ENCODE peak calls at places on chromosomes 11 and 22, in four cellular contexts. One of them, this sample, is unnamed.

GRCh38 chr22:45077826-45078334 is 68.1 kb upstream of the PHF21B start:
- DNase-seq in cardiac muscle cell: no peak
- DNase-seq in prostate gland: no peak
- DNase-seq in CD8-positive, alpha-beta T cell: no peak
- DNase-seq in this sample: no peak

GRCh38 chr11:67373916-67374570 is 645 bp upstream of the CLCF1 start:
- DNase-seq in cardiac muscle cell: peak; percentile 75
- DNase-seq in prostate gland: peak; percentile 75
- DNase-seq in CD8-positive, alpha-beta T cell: peak; percentile 50
- DNase-seq in this sample: no peak

GRCh38 chr11:61082161-61082870 is 20.0 kb upstream of the CD5 start:
- DNase-seq in cardiac muscle cell: no peak
- DNase-seq in prostate gland: no peak
- DNase-seq in CD8-positive, alpha-beta T cell: no peak
- DNase-seq in this sample: no peak

GRCh38 chr22:40654522-40655167 is 18.1 kb upstream of the MRTFA start:
- DNase-seq in cardiac muscle cell: no peak
- DNase-seq in prostate gland: peak; percentile 38
- DNase-seq in CD8-positive, alpha-beta T cell: no peak
- DNase-seq in this sample: no peak

GRCh38 chr22:46738961-46739870 is 1.2 kb upstream of the CERK start:
- DNase-seq in cardiac muscle cell: no peak
- DNase-seq in prostate gland: peak; percentile 61
- DNase-seq in CD8-positive, alpha-beta T cell: peak; percentile 83
- DNase-seq in this sample: peak; percentile 53

GRCh38 chr11:112963368-112963955 is 2.2 kb downstream of the NCAM1 start:
- DNase-seq in cardiac muscle cell: peak; percentile 65
- DNase-seq in prostate gland: no peak
- DNase-seq in CD8-positive, alpha-beta T cell: no peak
- DNase-seq in this sample: no peak

GRCh38 chr11:103997082-103997481 is 39.4 kb upstream of the DDI1 start:
- DNase-seq in cardiac muscle cell: no peak
- DNase-seq in prostate gland: no peak
- DNase-seq in CD8-positive, alpha-beta T cell: no peak
- DNase-seq in this sample: no peak

GRCh38 chr11:68924073-68924925 is 20.6 kb downstream of the IGHMBP2 start:
- DNase-seq in cardiac muscle cell: no peak
- DNase-seq in prostate gland: no peak
- DNase-seq in CD8-positive, alpha-beta T cell: no peak
- DNase-seq in this sample: no peak

GRCh38 chr11:112751312-112751711 is 209.9 kb upstream of the NCAM1 start:
- DNase-seq in cardiac muscle cell: no peak
- DNase-seq in prostate gland: no peak
- DNase-seq in CD8-positive, alpha-beta T cell: no peak
- DNase-seq in this sample: no peak

GRCh38 chr22:41022470-41023298 is 69.7 kb upstream of the EP300 start:
- DNase-seq in cardiac muscle cell: peak; percentile 96
- DNase-seq in prostate gland: peak; percentile 92
- DNase-seq in CD8-positive, alpha-beta T cell: peak; percentile 75
- DNase-seq in this sample: peak; percentile 47

GRCh38 chr11:66933508-66933907 is 24.7 kb downstream of the PC start:
- DNase-seq in cardiac muscle cell: no peak
- DNase-seq in prostate gland: no peak
- DNase-seq in CD8-positive, alpha-beta T cell: no peak
- DNase-seq in this sample: no peak

GRCh38 chr11:86696004-86696403 is 23.6 kb upstream of the ME3 start:
- DNase-seq in cardiac muscle cell: no peak
- DNase-seq in prostate gland: no peak
- DNase-seq in CD8-positive, alpha-beta T cell: no peak
- DNase-seq in this sample: peak; percentile 88

GRCh38 chr11:122743949-122744876 is 88.7 kb downstream of the UBASH3B start:
- DNase-seq in cardiac muscle cell: no peak
- DNase-seq in prostate gland: no peak
- DNase-seq in CD8-positive, alpha-beta T cell: peak; percentile 65
- DNase-seq in this sample: no peak

GRCh38 chr11:20444537-20444936 is 57.0 kb downstream of the PRMT3 start:
- DNase-seq in cardiac muscle cell: no peak
- DNase-seq in prostate gland: no peak
- DNase-seq in CD8-positive, alpha-beta T cell: no peak
- DNase-seq in this sample: peak; percentile 40

GRCh38 chr22:44870021-44870420 is 117.6 kb downstream of the ARHGAP8 start:
- DNase-seq in cardiac muscle cell: peak; percentile 38
- DNase-seq in prostate gland: no peak
- DNase-seq in CD8-positive, alpha-beta T cell: no peak
- DNase-seq in this sample: peak; percentile 63

DNA sequence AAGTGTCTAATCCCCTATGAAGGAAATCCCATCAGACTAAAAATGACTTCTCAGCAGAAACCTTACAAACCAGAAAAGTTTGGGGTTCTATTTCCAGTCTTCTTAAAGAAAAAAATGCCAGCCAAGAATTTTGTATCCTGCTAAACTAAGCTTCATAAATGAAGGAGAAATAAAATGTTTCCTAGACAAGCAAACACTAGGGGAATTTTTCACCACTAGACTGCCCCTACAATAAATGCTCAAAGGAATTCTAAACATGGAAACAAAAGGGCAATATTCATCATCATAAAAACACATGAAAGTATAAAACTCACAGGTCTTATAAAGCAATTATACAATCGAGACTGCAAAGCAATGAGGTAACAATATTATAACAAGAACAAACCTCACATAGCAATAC is 124.3 kb downstream of the PLEKHA7 start:
- DNase-seq in cardiac muscle cell: no peak
- DNase-seq in prostate gland: no peak
- DNase-seq in CD8-positive, alpha-beta T cell: no peak
- DNase-seq in this sample: no peak
- TF ChIP-seq CTCF in cardiac muscle cell: no peak
- TF ChIP-seq CTCF in prostate gland: no peak
- TF ChIP-seq CTCF in CD8-positive, alpha-beta T cell: no peak
- TF ChIP-seq CTCF in this sample: no peak

GRCh38 chr11:72673943-72674828 is at the start of gene PDE2A:
- DNase-seq in cardiac muscle cell: no peak
- DNase-seq in prostate gland: no peak
- DNase-seq in CD8-positive, alpha-beta T cell: no peak
- DNase-seq in this sample: no peak
- H3K27ac ChIP-seq in cardiac muscle cell: no peak within 1 kb of the TSS
- H3K27ac ChIP-seq in prostate gland: no peak within 1 kb of the TSS
- H3K27ac ChIP-seq in CD8-positive, alpha-beta T cell: no peak within 1 kb of the TSS
- H3K27ac ChIP-seq in this sample: no peak within 1 kb of the TSS

GRCh38 chr11:12288212-12288933 is 89.0 kb upstream of the PARVA start:
- DNase-seq in cardiac muscle cell: peak; percentile 89
- DNase-seq in prostate gland: peak; percentile 62
- DNase-seq in CD8-positive, alpha-beta T cell: peak; percentile 50
- DNase-seq in this sample: no peak
- H3K4me1 ChIP-seq in cardiac muscle cell: no peaks in the 10 kb centered on the region
- H3K4me1 ChIP-seq in prostate gland: no peaks in the 10 kb centered on the region
- H3K4me1 ChIP-seq in CD8-positive, alpha-beta T cell: peaks cover 8% of the 10 kb centered on the region
- H3K4me1 ChIP-seq in this sample: peaks cover 44% of the 10 kb centered on the region

GRCh38 chr22:24230911-24231656 is 13.8 kb downstream of the GGT5 start:
- DNase-seq in cardiac muscle cell: peak; percentile 36
- DNase-seq in prostate gland: no peak
- DNase-seq in CD8-positive, alpha-beta T cell: peak; percentile 73
- DNase-seq in this sample: no peak
- TF ChIP-seq CTCF in cardiac muscle cell: peak; percentile 46
- TF ChIP-seq CTCF in prostate gland: peak; percentile 11
- TF ChIP-seq CTCF in CD8-positive, alpha-beta T cell: peak; percentile 61
- TF ChIP-seq CTCF in this sample: peak; percentile 44

DNA sequence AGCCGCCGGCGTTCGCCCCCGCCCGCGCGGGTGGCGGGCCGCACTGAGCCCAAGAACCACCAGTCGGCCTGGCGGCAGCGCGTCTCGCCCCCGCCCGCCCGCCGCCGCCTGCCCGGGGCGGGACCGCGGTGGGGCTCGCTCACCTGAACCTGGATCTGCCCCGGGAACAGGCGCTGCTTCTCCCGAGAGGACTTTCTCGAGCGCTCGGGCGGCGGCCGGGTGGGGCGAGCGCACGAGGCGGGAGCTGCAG is 178 bp downstream of the MYH9 start:
- DNase-seq in cardiac muscle cell: no peak
- DNase-seq in prostate gland: no peak
- DNase-seq in CD8-positive, alpha-beta T cell: no peak
- DNase-seq in this sample: no peak
- H3K27ac ChIP-seq in cardiac muscle cell: peak overlapping the region; percentile 96
- H3K27ac ChIP-seq in prostate gland: peak overlapping the region; percentile 100
- H3K27ac ChIP-seq in CD8-positive, alpha-beta T cell: peak overlapping the region; percentile 79
- H3K27ac ChIP-seq in this sample: peak overlapping the region; percentile 63

GRCh38 chr11:64621283-64622019 is 30.4 kb downstream of the SLC22A12 start:
- DNase-seq in cardiac muscle cell: no peak
- DNase-seq in prostate gland: no peak
- DNase-seq in CD8-positive, alpha-beta T cell: no peak
- DNase-seq in this sample: no peak
- H3K4me1 ChIP-seq in cardiac muscle cell: peaks cover 9% of the 10 kb centered on the region
- H3K4me1 ChIP-seq in prostate gland: no peaks in the 10 kb centered on the region
- H3K4me1 ChIP-seq in CD8-positive, alpha-beta T cell: peaks cover 10% of the 10 kb centered on the region
- H3K4me1 ChIP-seq in this sample: no peaks in the 10 kb centered on the region

GRCh38 chr11:78350646-78351165 is 66.9 kb downstream of the GAB2 start:
- DNase-seq in cardiac muscle cell: no peak
- DNase-seq in prostate gland: no peak
- DNase-seq in CD8-positive, alpha-beta T cell: no peak
- DNase-seq in this sample: no peak
- TF ChIP-seq CTCF in cardiac muscle cell: peak; percentile 4
- TF ChIP-seq CTCF in prostate gland: no peak
- TF ChIP-seq CTCF in CD8-positive, alpha-beta T cell: no peak
- TF ChIP-seq CTCF in this sample: no peak

GRCh38 chr11:2179516-2179915 is 7.9 kb upstream of the TH start:
- DNase-seq in cardiac muscle cell: no peak
- DNase-seq in prostate gland: no peak
- DNase-seq in CD8-positive, alpha-beta T cell: no peak
- DNase-seq in this sample: no peak
- H3K27ac ChIP-seq in cardiac muscle cell: no peak overlapping the region
- H3K27ac ChIP-seq in prostate gland: no peak overlapping the region
- H3K27ac ChIP-seq in CD8-positive, alpha-beta T cell: no peak overlapping the region
- H3K27ac ChIP-seq in this sample: peak overlapping the region; percentile 5

GRCh38 chr11:34525098-34525497 is 11.5 kb upstream of the ELF5 start:
- DNase-seq in cardiac muscle cell: no peak
- DNase-seq in prostate gland: no peak
- DNase-seq in CD8-positive, alpha-beta T cell: no peak
- DNase-seq in this sample: no peak
- H3K4me1 ChIP-seq in cardiac muscle cell: peaks cover 7% of the 10 kb centered on the region
- H3K4me1 ChIP-seq in prostate gland: no peaks in the 10 kb centered on the region
- H3K4me1 ChIP-seq in CD8-positive, alpha-beta T cell: no peaks in the 10 kb centered on the region
- H3K4me1 ChIP-seq in this sample: no peaks in the 10 kb centered on the region

This sample was measured in foreskin keratinocyte.